ENCODE peak calls at places on chromosomes 7 and 10, in ten cellular contexts. One of them, this sample, is unnamed.

GRCh38 chr10:127552446-127552845 is 3.3 kb downstream of the NPS start:
- DNase-seq in osteocyte: no peak
- DNase-seq in endothelial cell: no peak
- DNase-seq in astrocyte of the spinal cord: no peak
- DNase-seq in heart right ventricle: no peak
- DNase-seq in GM13977: no peak
- DNase-seq in left lung: no peak
- DNase-seq in epithelial cell of esophagus: peak; percentile 3
- DNase-seq in WTC11: no peak
- DNase-seq in upper lobe of right lung: no peak
- DNase-seq in this sample: no peak

GRCh38 chr7:44811093-44811492 is 14.6 kb downstream of the PPIA start:
- DNase-seq in osteocyte: no peak
- DNase-seq in endothelial cell: no peak
- DNase-seq in astrocyte of the spinal cord: peak; percentile 25
- DNase-seq in heart right ventricle: no peak
- DNase-seq in GM13977: no peak
- DNase-seq in left lung: no peak
- DNase-seq in epithelial cell of esophagus: peak; percentile 83
- DNase-seq in WTC11: no peak
- DNase-seq in upper lobe of right lung: no peak
- DNase-seq in this sample: no peak

GRCh38 chr10:132335189-132336063 is 3.4 kb downstream of the LRRC27 start:
- DNase-seq in osteocyte: no peak
- DNase-seq in endothelial cell: no peak
- DNase-seq in astrocyte of the spinal cord: no peak
- DNase-seq in heart right ventricle: peak; percentile 40
- DNase-seq in GM13977: peak; percentile 87
- DNase-seq in left lung: no peak
- DNase-seq in epithelial cell of esophagus: no peak
- DNase-seq in WTC11: no peak
- DNase-seq in upper lobe of right lung: peak; percentile 81
- DNase-seq in this sample: no peak

GRCh38 chr7:68311958-68312357 is 1286.3 kb upstream of the AUTS2 start:
- DNase-seq in osteocyte: no peak
- DNase-seq in endothelial cell: no peak
- DNase-seq in astrocyte of the spinal cord: no peak
- DNase-seq in heart right ventricle: no peak
- DNase-seq in GM13977: no peak
- DNase-seq in left lung: no peak
- DNase-seq in epithelial cell of esophagus: no peak
- DNase-seq in WTC11: no peak
- DNase-seq in upper lobe of right lung: no peak
- DNase-seq in this sample: no peak

GRCh38 chr7:120272896-120273475 is at the start of gene KCND2:
- DNase-seq in osteocyte: no peak
- DNase-seq in endothelial cell: peak; percentile 35
- DNase-seq in astrocyte of the spinal cord: no peak
- DNase-seq in heart right ventricle: no peak
- DNase-seq in GM13977: no peak
- DNase-seq in left lung: peak; percentile 80
- DNase-seq in epithelial cell of esophagus: no peak
- DNase-seq in WTC11: peak; percentile 54
- DNase-seq in upper lobe of right lung: peak; percentile 48
- DNase-seq in this sample: peak; percentile 67

GRCh38 chr7:38830826-38831225 is 78.2 kb downstream of the VPS41 start:
- DNase-seq in osteocyte: no peak
- DNase-seq in endothelial cell: no peak
- DNase-seq in astrocyte of the spinal cord: no peak
- DNase-seq in heart right ventricle: no peak
- DNase-seq in GM13977: no peak
- DNase-seq in left lung: no peak
- DNase-seq in epithelial cell of esophagus: no peak
- DNase-seq in WTC11: no peak
- DNase-seq in upper lobe of right lung: no peak
- DNase-seq in this sample: no peak

GRCh38 chr10:98460837-98461499 is 14.2 kb upstream of the HPS1 start:
- DNase-seq in osteocyte: no peak
- DNase-seq in endothelial cell: no peak
- DNase-seq in astrocyte of the spinal cord: peak; percentile 88
- DNase-seq in heart right ventricle: peak; percentile 55
- DNase-seq in GM13977: no peak
- DNase-seq in left lung: no peak
- DNase-seq in epithelial cell of esophagus: peak; percentile 91
- DNase-seq in WTC11: no peak
- DNase-seq in upper lobe of right lung: no peak
- DNase-seq in this sample: no peak

GRCh38 chr7:116543664-116544063 is 18.8 kb downstream of the CAV1 start:
- DNase-seq in osteocyte: no peak
- DNase-seq in endothelial cell: no peak
- DNase-seq in astrocyte of the spinal cord: peak; percentile 48
- DNase-seq in heart right ventricle: no peak
- DNase-seq in GM13977: no peak
- DNase-seq in left lung: no peak
- DNase-seq in epithelial cell of esophagus: peak; percentile 62
- DNase-seq in WTC11: no peak
- DNase-seq in upper lobe of right lung: no peak
- DNase-seq in this sample: no peak

GRCh38 chr7:36984051-36984492 is 259.8 kb upstream of the AOAH start:
- DNase-seq in osteocyte: no peak
- DNase-seq in endothelial cell: no peak
- DNase-seq in astrocyte of the spinal cord: no peak
- DNase-seq in heart right ventricle: no peak
- DNase-seq in GM13977: no peak
- DNase-seq in left lung: no peak
- DNase-seq in epithelial cell of esophagus: no peak
- DNase-seq in WTC11: no peak
- DNase-seq in upper lobe of right lung: no peak
- DNase-seq in this sample: no peak

GRCh38 chr7:36984710-36985308 is 260.5 kb upstream of the AOAH start:
- DNase-seq in osteocyte: no peak
- DNase-seq in endothelial cell: no peak
- DNase-seq in astrocyte of the spinal cord: no peak
- DNase-seq in heart right ventricle: no peak
- DNase-seq in GM13977: no peak
- DNase-seq in left lung: no peak
- DNase-seq in epithelial cell of esophagus: no peak
- DNase-seq in WTC11: no peak
- DNase-seq in upper lobe of right lung: no peak
- DNase-seq in this sample: no peak

GRCh38 chr7:36985866-36986402 is 261.6 kb upstream of the AOAH start:
- DNase-seq in osteocyte: no peak
- DNase-seq in endothelial cell: no peak
- DNase-seq in astrocyte of the spinal cord: no peak
- DNase-seq in heart right ventricle: no peak
- DNase-seq in GM13977: no peak
- DNase-seq in left lung: no peak
- DNase-seq in epithelial cell of esophagus: no peak
- DNase-seq in WTC11: no peak
- DNase-seq in upper lobe of right lung: no peak
- DNase-seq in this sample: no peak

GRCh38 chr7:36986429-36987362 is 262.4 kb upstream of the AOAH start:
- DNase-seq in osteocyte: no peak
- DNase-seq in endothelial cell: peak; percentile 81
- DNase-seq in astrocyte of the spinal cord: peak; percentile 46
- DNase-seq in heart right ventricle: peak; percentile 60
- DNase-seq in GM13977: peak; percentile 65
- DNase-seq in left lung: peak; percentile 76
- DNase-seq in epithelial cell of esophagus: peak; percentile 48
- DNase-seq in WTC11: peak; percentile 86
- DNase-seq in upper lobe of right lung: peak; percentile 74
- DNase-seq in this sample: no peak

DNA sequence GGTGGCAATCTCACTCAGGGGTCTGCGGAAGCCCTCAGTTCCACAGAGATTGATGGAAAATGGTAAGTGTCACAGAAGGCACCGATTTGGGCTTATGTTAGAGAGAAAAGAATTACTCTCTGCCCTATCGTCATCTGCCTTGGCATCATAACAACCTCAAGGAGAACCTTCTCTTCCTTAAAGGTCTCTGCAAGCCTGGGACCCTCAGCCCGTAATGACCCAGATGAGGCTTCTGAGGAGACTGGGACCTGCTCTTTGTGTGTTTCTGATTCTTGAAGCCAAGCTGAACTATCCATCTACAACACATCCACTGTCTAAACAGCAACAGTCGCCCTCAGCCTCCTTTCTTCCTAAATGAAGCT is 263.1 kb upstream of the AOAH start:
- DNase-seq in osteocyte: no peak
- DNase-seq in endothelial cell: no peak
- DNase-seq in astrocyte of the spinal cord: no peak
- DNase-seq in heart right ventricle: no peak
- DNase-seq in GM13977: no peak
- DNase-seq in left lung: no peak
- DNase-seq in epithelial cell of esophagus: no peak
- DNase-seq in WTC11: no peak
- DNase-seq in upper lobe of right lung: no peak
- DNase-seq in this sample: no peak
- TF ChIP-seq CTCF in osteocyte: no peak
- TF ChIP-seq CTCF in endothelial cell: peak; percentile 40
- TF ChIP-seq CTCF in astrocyte of the spinal cord: no peak
- TF ChIP-seq CTCF in heart right ventricle: no peak
- TF ChIP-seq CTCF in GM13977: no peak
- TF ChIP-seq CTCF in left lung: no peak
- TF ChIP-seq CTCF in epithelial cell of esophagus: no peak
- TF ChIP-seq CTCF in WTC11: peak; percentile 0
- TF ChIP-seq CTCF in upper lobe of right lung: no peak
- TF ChIP-seq CTCF in this sample: no peak

GRCh38 chr7:155816192-155816508 is 3.9 kb upstream of the SHH start:
- DNase-seq in osteocyte: no peak
- DNase-seq in endothelial cell: no peak
- DNase-seq in astrocyte of the spinal cord: no peak
- DNase-seq in heart right ventricle: no peak
- DNase-seq in GM13977: no peak
- DNase-seq in left lung: peak; percentile 67
- DNase-seq in epithelial cell of esophagus: no peak
- DNase-seq in WTC11: no peak
- DNase-seq in upper lobe of right lung: no peak
- DNase-seq in this sample: no peak

GRCh38 chr7:155816996-155817395 is 4.7 kb upstream of the SHH start:
- DNase-seq in osteocyte: no peak
- DNase-seq in endothelial cell: no peak
- DNase-seq in astrocyte of the spinal cord: no peak
- DNase-seq in heart right ventricle: no peak
- DNase-seq in GM13977: no peak
- DNase-seq in left lung: peak; percentile 71
- DNase-seq in epithelial cell of esophagus: no peak
- DNase-seq in WTC11: no peak
- DNase-seq in upper lobe of right lung: no peak
- DNase-seq in this sample: no peak

GRCh38 chr7:155813791-155814568 is 1.7 kb upstream of the SHH start:
- DNase-seq in osteocyte: no peak
- DNase-seq in endothelial cell: no peak
- DNase-seq in astrocyte of the spinal cord: no peak
- DNase-seq in heart right ventricle: no peak
- DNase-seq in GM13977: no peak
- DNase-seq in left lung: peak; percentile 56
- DNase-seq in epithelial cell of esophagus: no peak
- DNase-seq in WTC11: no peak
- DNase-seq in upper lobe of right lung: no peak
- DNase-seq in this sample: no peak

GRCh38 chr7:155814569-155815276 is 2.5 kb upstream of the SHH start:
- DNase-seq in osteocyte: no peak
- DNase-seq in endothelial cell: no peak
- DNase-seq in astrocyte of the spinal cord: no peak
- DNase-seq in heart right ventricle: no peak
- DNase-seq in GM13977: no peak
- DNase-seq in left lung: no peak
- DNase-seq in epithelial cell of esophagus: no peak
- DNase-seq in WTC11: no peak
- DNase-seq in upper lobe of right lung: no peak
- DNase-seq in this sample: no peak

DNA sequence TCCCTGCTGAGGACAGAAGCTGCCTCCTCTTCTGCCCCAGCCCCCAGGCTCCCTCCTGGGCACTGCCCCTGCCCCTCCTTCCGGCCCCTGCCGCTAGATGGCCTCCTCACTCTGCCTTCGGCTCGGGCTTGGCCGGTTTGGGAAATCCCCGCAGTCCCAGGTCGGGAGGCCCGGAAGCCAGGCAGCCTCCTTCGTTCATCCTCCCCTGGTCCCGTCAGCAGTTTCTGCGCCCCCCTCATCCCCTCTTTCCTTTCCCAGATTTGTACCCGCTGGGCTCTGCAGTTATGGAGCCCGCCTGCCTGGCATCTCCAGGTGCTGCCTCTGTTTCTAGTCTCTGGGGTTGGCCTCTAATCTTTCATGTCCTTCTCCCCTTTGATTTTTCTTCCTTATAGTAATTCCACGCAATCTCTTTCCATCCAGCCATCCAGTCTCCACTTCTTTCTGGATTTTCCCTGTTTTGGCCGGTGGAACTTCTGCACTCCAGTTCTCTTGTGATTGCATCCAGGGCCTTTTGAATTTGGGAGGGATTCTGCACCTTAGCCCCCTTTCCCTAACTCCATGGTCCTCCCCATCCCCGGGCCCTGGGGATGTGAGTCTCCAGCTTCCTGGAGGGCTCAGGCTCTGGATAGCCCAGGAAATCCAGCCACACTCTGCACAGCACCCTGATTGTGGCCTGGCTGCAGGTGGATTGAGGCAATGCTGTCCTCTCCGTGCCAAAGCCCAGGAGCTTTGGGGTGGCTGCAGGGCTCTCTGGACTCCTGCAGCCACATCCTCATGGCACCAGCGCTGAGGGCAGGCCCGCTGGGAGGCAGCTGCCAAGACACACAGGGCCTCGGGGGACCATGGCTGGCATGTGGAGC is 3.3 kb upstream of the SHH start:
- DNase-seq in osteocyte: no peak
- DNase-seq in endothelial cell: peak; percentile 85
- DNase-seq in astrocyte of the spinal cord: peak; percentile 33
- DNase-seq in heart right ventricle: peak; percentile 18
- DNase-seq in GM13977: peak; percentile 90
- DNase-seq in left lung: peak; percentile 90
- DNase-seq in epithelial cell of esophagus: peak; percentile 63
- DNase-seq in WTC11: peak; percentile 90
- DNase-seq in upper lobe of right lung: peak; percentile 89
- DNase-seq in this sample: no peak
- TF ChIP-seq CTCF in osteocyte: peak; percentile 77
- TF ChIP-seq CTCF in endothelial cell: peak; percentile 50
- TF ChIP-seq CTCF in astrocyte of the spinal cord: peak; percentile 93
- TF ChIP-seq CTCF in heart right ventricle: peak; percentile 60
- TF ChIP-seq CTCF in GM13977: peak; percentile 97
- TF ChIP-seq CTCF in left lung: peak; percentile 64
- TF ChIP-seq CTCF in epithelial cell of esophagus: peak; percentile 79
- TF ChIP-seq CTCF in WTC11: peak; percentile 76
- TF ChIP-seq CTCF in upper lobe of right lung: peak; percentile 64
- TF ChIP-seq CTCF in this sample: peak; percentile 80

GRCh38 chr7:97844036-97844435 is 28.2 kb downstream of the ASNS start:
- DNase-seq in osteocyte: no peak
- DNase-seq in endothelial cell: no peak
- DNase-seq in astrocyte of the spinal cord: no peak
- DNase-seq in heart right ventricle: no peak
- DNase-seq in GM13977: no peak
- DNase-seq in left lung: no peak
- DNase-seq in epithelial cell of esophagus: no peak
- DNase-seq in WTC11: no peak
- DNase-seq in upper lobe of right lung: no peak
- DNase-seq in this sample: no peak
- TF ChIP-seq CTCF in osteocyte: no peak
- TF ChIP-seq CTCF in endothelial cell: no peak
- TF ChIP-seq CTCF in astrocyte of the spinal cord: no peak
- TF ChIP-seq CTCF in heart right ventricle: no peak
- TF ChIP-seq CTCF in GM13977: no peak
- TF ChIP-seq CTCF in left lung: no peak
- TF ChIP-seq CTCF in epithelial cell of esophagus: peak; percentile 5
- TF ChIP-seq CTCF in WTC11: no peak
- TF ChIP-seq CTCF in upper lobe of right lung: no peak
- TF ChIP-seq CTCF in this sample: peak; percentile 32

DNA sequence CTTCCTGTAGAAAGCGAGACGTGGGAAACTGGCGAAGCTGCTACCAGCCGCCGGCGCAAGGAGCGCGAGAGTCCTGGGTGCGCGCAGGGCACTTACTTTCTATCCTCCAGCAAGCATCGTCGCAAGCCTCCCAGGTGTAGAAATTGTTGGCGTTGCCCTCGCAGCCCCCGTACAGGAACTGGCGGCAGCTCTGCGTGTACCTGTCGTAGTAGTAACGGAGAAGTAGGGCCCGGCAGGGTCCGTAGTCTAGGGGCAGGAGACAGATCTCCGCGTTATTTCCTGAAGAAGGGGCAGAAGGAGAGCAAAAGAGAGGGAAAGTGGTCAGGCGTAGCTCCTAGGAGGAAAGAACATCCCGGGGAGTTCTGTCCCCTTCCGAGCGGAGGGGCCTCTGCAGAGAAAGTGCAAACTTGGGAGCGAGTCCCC is 501 bp downstream of the TFPI2 start:
- DNase-seq in osteocyte: no peak
- DNase-seq in endothelial cell: peak; percentile 36
- DNase-seq in astrocyte of the spinal cord: peak; percentile 73
- DNase-seq in heart right ventricle: no peak
- DNase-seq in GM13977: no peak
- DNase-seq in left lung: peak; percentile 71
- DNase-seq in epithelial cell of esophagus: peak; percentile 76
- DNase-seq in WTC11: peak; percentile 68
- DNase-seq in upper lobe of right lung: peak; percentile 64
- DNase-seq in this sample: no peak
- TF ChIP-seq CTCF in osteocyte: no peak
- TF ChIP-seq CTCF in endothelial cell: no peak
- TF ChIP-seq CTCF in astrocyte of the spinal cord: peak; percentile 6
- TF ChIP-seq CTCF in heart right ventricle: no peak
- TF ChIP-seq CTCF in GM13977: peak; percentile 6
- TF ChIP-seq CTCF in left lung: no peak
- TF ChIP-seq CTCF in epithelial cell of esophagus: peak; percentile 14
- TF ChIP-seq CTCF in WTC11: no peak
- TF ChIP-seq CTCF in upper lobe of right lung: no peak
- TF ChIP-seq CTCF in this sample: no peak